ENCODE peak calls at places on chromosomes 2 and 18, in nine cellular contexts. Q is type B pancreatic cell; C is T-helper 2 cell; Z is Karpas-422; F is heart left ventricle; U is hippocampal formation; V is H7; X is naive thymus-derived CD8-positive, alpha-beta T cell; Y is fibroblast of pulmonary artery. N is an unnamed sample.

GRCh38 chr2:30197570-30197969 is 33.8 kb upstream of the LBH start:
- DNase-seq in Q (no peak), C (no peak), Z (no peak), F (no peak), U (no peak), V (peak), X (no peak), Y (no peak), N (no peak)

GRCh38 chr18:43582120-43582519 is 304.8 kb upstream of the SYT4 start:
- DNase-seq in Q (no peak), C (no peak), Z (no peak), F (no peak), U (no peak), V (no peak), X (no peak), Y (no peak), N (no peak)

GRCh38 chr18:8176554-8176953 is 432.7 kb upstream of the RAB12 start:
- DNase-seq in Q (no peak), C (no peak), Z (no peak), F (no peak), U (no peak), V (no peak), X (no peak), Y (no peak), N (no peak)

GRCh38 chr2:220653776-220654175 is 918.3 kb downstream of the EPHA4 start:
- DNase-seq in Q (no peak), C (no peak), Z (no peak), F (no peak), U (no peak), V (no peak), X (no peak), Y (no peak), N (no peak)

GRCh38 chr2:65367517-65367916 is 64.9 kb downstream of the SPRED2 start:
- DNase-seq in Q (no peak), C (no peak), Z (no peak), F (no peak), U (no peak), V (no peak), X (no peak), Y (peak), N (no peak)

GRCh38 chr2:29187926-29188325 is 72.7 kb downstream of the CLIP4 start:
- DNase-seq in Q (no peak), C (no peak), Z (no peak), F (no peak), U (no peak), V (no peak), X (no peak), Y (no peak), N (no peak)

GRCh38 chr2:166405569-166405926 is 29.8 kb upstream of the SCN9A start:
- DNase-seq in Q (no peak), C (no peak), Z (no peak), F (no peak), U (no peak), V (no peak), X (no peak), Y (no peak), N (no peak)

GRCh38 chr18:274313-274712 is 6.5 kb upstream of the THOC1 start:
- DNase-seq in Q (no peak), C (no peak), Z (no peak), F (no peak), U (no peak), V (no peak), X (no peak), Y (no peak), N (no peak)

GRCh38 chr2:122390406-122390805 is 635.0 kb downstream of the TSN start:
- DNase-seq in Q (no peak), C (no peak), Z (peak), F (no peak), U (no peak), V (no peak), X (no peak), Y (peak), N (no peak)

GRCh38 chr2:199973703-199974102 is 18.3 kb downstream of the MAIP1 start:
- DNase-seq in Q (no peak), C (no peak), Z (no peak), F (no peak), U (peak), V (peak), X (no peak), Y (peak), N (no peak)

GRCh38 chr2:170812716-170813585 is 3.7 kb upstream of the GAD1 start:
- DNase-seq in Q (no peak), C (no peak), Z (peak), F (peak), U (peak), V (peak), X (no peak), Y (peak), N (no peak)

GRCh38 chr2:120870467-120870788 is 134.8 kb downstream of the GLI2 start:
- DNase-seq in Q (no peak), C (no peak), Z (no peak), F (no peak), U (no peak), V (no peak), X (no peak), Y (no peak), N (no peak)

GRCh38 chr2:235394278-235394828 is 99.5 kb upstream of the AGAP1 start:
- DNase-seq in Q (no peak), C (no peak), Z (no peak), F (no peak), U (no peak), V (no peak), X (no peak), Y (peak), N (no peak)

GRCh38 chr2:40420478-40420877 is 31.4 kb downstream of the SLC8A1 start:
- DNase-seq in Q (no peak), C (no peak), Z (no peak), F (no peak), U (no peak), V (no peak), X (no peak), Y (no peak), N (no peak)

GRCh38 chr2:46187112-46187618 is 110.0 kb upstream of the EPAS1 start:
- DNase-seq in Q (peak), C (no peak), Z (no peak), F (no peak), U (no peak), V (no peak), X (no peak), Y (peak), N (no peak)

GRCh38 chr18:37487400-37487831 is 78.2 kb downstream of the CELF4 start:
- DNase-seq in Q (no peak), C (no peak), Z (no peak), F (no peak), U (no peak), V (peak), X (no peak), Y (peak), N (no peak)

GRCh38 chr2:217106650-217107014 is 246.8 kb upstream of the TNP1 start:
- DNase-seq in Q (no peak), C (no peak), Z (peak), F (no peak), U (no peak), V (no peak), X (no peak), Y (peak), N (no peak)

GRCh38 chr2:133063792-133064191 is 393.8 kb upstream of the LYPD1 start:
- DNase-seq in Q (no peak), C (no peak), Z (peak), F (no peak), U (no peak), V (peak), X (no peak), Y (peak), N (no peak)

GRCh38 chr2:222892321-222892720 is 31.5 kb downstream of the ACSL3 start:
- DNase-seq in Q (no peak), C (no peak), Z (no peak), F (no peak), U (no peak), V (no peak), X (no peak), Y (peak), N (no peak)

GRCh38 chr2:28193552-28194383 is 198.9 kb upstream of the FOSL2 start:
- DNase-seq in Q (no peak), C (no peak), Z (no peak), F (no peak), U (no peak), V (peak), X (no peak), Y (no peak), N (no peak)

GRCh38 chr2:100639588-100640195 is 76.9 kb downstream of the PDCL3 start:
- DNase-seq in Q (no peak), C (no peak), Z (no peak), F (no peak), U (no peak), V (peak), X (no peak), Y (no peak), N (no peak)

GRCh38 chr2:209331291-209331844 is 92.5 kb upstream of the MAP2 start:
- DNase-seq in Q (no peak), C (no peak), Z (peak), F (no peak), U (peak), V (peak), X (no peak), Y (peak), N (no peak)

GRCh38 chr2:64718250-64718866 is 64.6 kb upstream of the SERTAD2 start:
- DNase-seq in Q (no peak), C (no peak), Z (no peak), F (no peak), U (no peak), V (no peak), X (no peak), Y (no peak), N (no peak)

GRCh38 chr2:191173206-191173605 is 22.4 kb upstream of the STAT4 start:
- DNase-seq in Q (no peak), C (no peak), Z (no peak), F (no peak), U (no peak), V (no peak), X (no peak), Y (no peak), N (no peak)

GRCh38 chr18:6207119-6207518 is 207.6 kb downstream of the L3MBTL4 start:
- DNase-seq in Q (no peak), C (no peak), Z (no peak), F (no peak), U (no peak), V (no peak), X (no peak), Y (no peak), N (no peak)

GRCh38 chr2:203873461-203873860 is 5.9 kb downstream of the CTLA4 start:
- DNase-seq in Q (no peak), C (no peak), Z (no peak), F (no peak), U (no peak), V (no peak), X (no peak), Y (no peak), N (no peak)

GRCh38 chr2:213145723-213146242 is 5.6 kb downstream of the IKZF2 start:
- DNase-seq in Q (no peak), C (no peak), Z (no peak), F (no peak), U (no peak), V (no peak), X (no peak), Y (no peak), N (no peak)

GRCh38 chr2:229129738-229130371 is 141.2 kb downstream of the PID1 start:
- DNase-seq in Q (no peak), C (no peak), Z (no peak), F (no peak), U (no peak), V (no peak), X (no peak), Y (peak), N (no peak)

GRCh38 chr2:134410006-134410405 is 156.1 kb downstream of the MGAT5 start:
- DNase-seq in Q (no peak), C (peak), Z (no peak), F (no peak), U (no peak), V (no peak), X (no peak), Y (no peak), N (no peak)

GRCh38 chr2:240364582-240364960 is 70.9 kb upstream of the GPC1 start:
- DNase-seq in Q (no peak), C (no peak), Z (no peak), F (no peak), U (no peak), V (no peak), X (no peak), Y (no peak), N (no peak)

GRCh38 chr2:127790694-127791529 is 20.1 kb downstream of the WDR33 start:
- DNase-seq in Q (no peak), C (no peak), Z (no peak), F (no peak), U (no peak), V (no peak), X (no peak), Y (no peak), N (no peak)

GRCh38 chr18:58526425-58527115 is 102.3 kb downstream of the ALPK2 start:
- DNase-seq in Q (no peak), C (no peak), Z (no peak), F (no peak), U (no peak), V (no peak), X (no peak), Y (no peak), N (no peak)

GRCh38 chr2:40072442-40073232 is 293.6 kb upstream of the THUMPD2 start:
- DNase-seq in Q (no peak), C (no peak), Z (no peak), F (no peak), U (no peak), V (no peak), X (no peak), Y (no peak), N (no peak)

GRCh38 chr2:232038251-232038897 is 76.9 kb downstream of the DIS3L2 start:
- DNase-seq in Q (no peak), C (no peak), Z (no peak), F (no peak), U (no peak), V (no peak), X (no peak), Y (peak), N (no peak)

GRCh38 chr18:50987261-50987660 is 19.4 kb downstream of the ELAC1 start:
- DNase-seq in Q (no peak), C (no peak), Z (no peak), F (no peak), U (no peak), V (no peak), X (no peak), Y (no peak), N (no peak)

GRCh38 chr2:61356261-61356957 is 114.5 kb downstream of the USP34 start:
- DNase-seq in Q (no peak), C (no peak), Z (no peak), F (no peak), U (no peak), V (no peak), X (no peak), Y (peak), N (no peak)

GRCh38 chr2:221676566-221677172 is 104.6 kb upstream of the EPHA4 start:
- DNase-seq in Q (no peak), C (no peak), Z (no peak), F (no peak), U (no peak), V (no peak), X (no peak), Y (no peak), N (no peak)

GRCh38 chr2:136530154-136530553 is 235.2 kb upstream of the THSD7B start:
- DNase-seq in Q (no peak), C (no peak), Z (no peak), F (no peak), U (no peak), V (no peak), X (no peak), Y (no peak), N (no peak)

N was measured in dorsolateral prefrontal cortex.